ENCODE peak calls at places on chromosomes 3 and 15, in four cellular contexts. L is breast epithelium, D is stomach, P is esophagus squamous epithelium. V is an unnamed sample. For H3K4me1, the result is how much of the 10 kb centered on the place peaks cover.

GRCh38 chr3:151085227-151085888 is at the start of gene MED12L:
- DNase-seq in L (no peak), D (peak), P (no peak), V (peak)

GRCh38 chr3:132550579-132551305 is 46.3 kb upstream of the ACKR4 start:
- DNase-seq in L (no peak), D (no peak), P (no peak), V (no peak)

GRCh38 chr3:110881069-110881468 is 190.5 kb upstream of the NECTIN3 start:
- DNase-seq in L (peak), D (peak), P (no peak), V (no peak)

GRCh38 chr3:146830231-146830630 is 225.1 kb upstream of the PLSCR5 start:
- DNase-seq in L (no peak), D (no peak), P (no peak), V (no peak)

GRCh38 chr15:101578443-101578894 is 73.7 kb downstream of the TM2D3 start:
- DNase-seq in L (no peak), D (peak), P (no peak), V (no peak)

GRCh38 chr3:56800373-56801150 is 1.2 kb downstream of the ARHGEF3 start:
- DNase-seq in L (no peak), D (peak), P (no peak), V (no peak)

GRCh38 chr3:127889976-127890650 is 24.9 kb upstream of the KBTBD12 start:
- DNase-seq in L (no peak), D (no peak), P (no peak), V (no peak)

GRCh38 chr3:37594873-37595783 is 266.6 kb upstream of the CTDSPL start:
- DNase-seq in L (no peak), D (peak), P (no peak), V (no peak)

GRCh38 chr3:98556164-98557130 is 24.7 kb downstream of the GPR15 start:
- DNase-seq in L (no peak), D (no peak), P (no peak), V (no peak)

GRCh38 chr15:47718474-47719440 is 1.5 kb downstream of the SEMA6D start:
- DNase-seq in L (no peak), D (no peak), P (no peak), V (peak)

GRCh38 chr15:98946301-98947255 is 61.0 kb downstream of the PGPEP1L start:
- DNase-seq in L (no peak), D (no peak), P (no peak), V (no peak)

GRCh38 chr3:197428117-197428761 is 127.5 kb downstream of the BDH1 start:
- DNase-seq in L (no peak), D (peak), P (no peak), V (no peak)

GRCh38 chr3:60803156-60803555 is 448.1 kb downstream of the FHIT start:
- DNase-seq in L (no peak), D (no peak), P (no peak), V (no peak)

GRCh38 chr3:151537751-151538150 is 76.9 kb upstream of the IGSF10 start:
- DNase-seq in L (no peak), D (no peak), P (no peak), V (no peak)

GRCh38 chr15:100083572-100083971 is 258.2 kb downstream of the ADAMTS17 start:
- DNase-seq in L (peak), D (no peak), P (no peak), V (no peak)

GRCh38 chr15:48385431-48385830 is 54.2 kb downstream of the DUT start:
- DNase-seq in L (no peak), D (no peak), P (no peak), V (no peak)

GRCh38 chr15:31438601-31439265 is 112.1 kb downstream of the KLF13 start:
- DNase-seq in L (no peak), D (no peak), P (no peak), V (no peak)

GRCh38 chr15:88911766-88912118 is 1.4 kb downstream of the MFGE8 start:
- DNase-seq in L (no peak), D (no peak), P (no peak), V (no peak)

GRCh38 chr3:385151-385550 is 188.6 kb downstream of the CHL1 start:
- DNase-seq in L (no peak), D (no peak), P (no peak), V (no peak)

GRCh38 chr3:129346690-129347440 is 68.2 kb downstream of the HMCES start:
- DNase-seq in L (no peak), D (no peak), P (no peak), V (no peak)

GRCh38 chr3:43455233-43455632 is 166.6 kb downstream of the ANO10 start:
- DNase-seq in L (no peak), D (no peak), P (no peak), V (no peak)

DNA sequence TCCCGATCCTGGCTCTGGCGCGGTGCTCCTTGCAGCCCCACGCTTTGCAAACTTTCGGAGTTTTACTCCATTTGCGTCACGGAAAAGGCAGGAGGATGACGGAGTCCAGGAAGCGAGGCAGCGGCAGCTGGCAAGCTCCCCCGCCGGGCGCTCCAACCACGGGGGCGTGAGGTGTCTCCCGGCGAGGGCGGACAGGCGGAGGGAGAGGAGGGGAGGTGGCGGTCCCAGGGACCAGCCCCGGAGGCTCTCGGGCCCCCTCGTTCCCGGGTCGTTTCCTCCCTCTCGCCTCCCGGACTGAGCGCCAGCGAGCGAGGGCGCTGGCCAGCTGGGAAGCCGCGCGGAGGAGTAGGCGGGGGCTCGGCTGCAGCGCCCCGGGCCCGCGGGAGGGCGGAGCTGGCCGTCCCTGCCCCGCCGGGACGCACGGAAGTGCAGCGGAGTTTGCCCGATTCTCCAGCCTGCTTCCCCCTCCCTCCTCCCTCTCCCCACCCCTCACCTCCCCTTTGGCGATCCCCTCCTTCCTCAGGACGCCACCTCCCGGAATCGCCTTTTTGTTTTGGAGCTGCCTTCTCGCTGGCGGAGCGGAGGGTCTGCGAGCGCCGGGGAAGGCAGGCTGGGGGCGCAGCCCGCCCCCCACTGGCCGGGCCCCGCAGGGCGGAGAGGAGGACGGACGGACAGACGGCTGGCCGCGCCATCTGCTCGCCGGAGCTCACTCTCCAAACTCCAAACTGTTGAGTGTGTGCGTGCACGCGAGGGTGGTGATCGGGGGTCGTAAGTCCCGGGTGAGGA is at the start of gene SNX33:
- DNase-seq in L (peak), D (peak), P (no peak), V (peak)
- TF ChIP-seq POLR2A in L (peak), D (no peak), P (peak), V (no peak)

DNA sequence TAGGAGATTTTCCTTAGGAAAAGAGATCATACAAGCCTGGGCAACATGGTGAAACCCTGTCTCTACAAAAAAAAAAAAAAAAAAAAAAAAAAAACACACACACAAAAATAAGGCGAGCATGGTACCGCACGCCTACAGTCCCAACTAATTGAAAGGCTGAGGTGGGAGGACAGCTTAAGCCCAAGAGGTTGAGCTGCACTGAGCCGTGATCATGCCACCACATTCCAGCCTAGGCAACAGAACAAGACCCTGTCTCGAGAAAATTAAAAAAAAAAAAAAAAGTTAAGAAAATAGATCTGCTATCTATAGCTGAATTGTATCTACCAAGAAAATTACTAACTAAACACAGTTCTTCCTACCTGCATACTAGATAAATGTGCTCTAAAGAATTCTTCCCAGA is 7.1 kb downstream of the MSL2 start:
- DNase-seq in L (no peak), D (no peak), P (no peak), V (no peak)
- H3K4me1 ChIP-seq in L (under half), D (half or more), P (half or more), V (under half)

GRCh38 chr3:188294823-188295487 is 141.0 kb downstream of the LPP start:
- DNase-seq in L (peak), D (peak), P (no peak), V (no peak)
- TF ChIP-seq POLR2A in L (no peak), D (no peak), P (no peak), V (no peak)

DNA sequence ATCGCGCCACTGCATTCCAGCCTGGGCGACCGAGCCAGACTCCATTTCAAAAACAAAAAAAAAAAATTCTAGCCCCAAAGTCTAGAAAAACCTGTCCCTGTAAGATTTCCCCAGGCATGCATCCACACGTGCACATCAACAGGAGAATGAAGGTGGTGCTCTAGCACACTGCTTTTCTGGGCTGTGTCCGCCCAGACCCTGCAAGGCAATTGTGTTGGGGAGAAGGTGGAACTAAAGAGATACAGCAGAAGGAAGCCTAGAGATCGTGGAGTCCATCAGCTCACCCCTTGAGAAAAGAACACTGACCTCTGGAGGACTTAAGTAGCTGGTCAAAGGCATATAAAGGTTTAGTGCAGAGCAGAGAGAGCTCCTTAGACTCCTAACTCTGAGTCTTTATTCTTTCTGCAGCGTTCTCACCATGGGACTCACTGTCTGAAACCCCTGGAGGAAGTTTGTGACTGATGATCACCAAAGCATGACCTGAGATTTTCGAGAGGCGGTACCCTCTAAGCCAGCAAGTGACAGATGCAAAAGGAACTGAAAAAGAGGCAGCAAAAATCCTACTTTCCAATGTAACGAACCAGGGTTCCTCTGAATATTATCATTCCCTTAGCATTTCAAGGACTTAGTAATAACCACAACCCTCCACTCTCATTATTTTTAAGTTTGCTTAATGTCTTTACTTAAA is 179.8 kb downstream of the MEX3B start:
- DNase-seq in L (no peak), D (no peak), P (no peak), V (no peak)
- H3K4me1 ChIP-seq in L (under half), D (under half), P (under half), V (under half)

DNA sequence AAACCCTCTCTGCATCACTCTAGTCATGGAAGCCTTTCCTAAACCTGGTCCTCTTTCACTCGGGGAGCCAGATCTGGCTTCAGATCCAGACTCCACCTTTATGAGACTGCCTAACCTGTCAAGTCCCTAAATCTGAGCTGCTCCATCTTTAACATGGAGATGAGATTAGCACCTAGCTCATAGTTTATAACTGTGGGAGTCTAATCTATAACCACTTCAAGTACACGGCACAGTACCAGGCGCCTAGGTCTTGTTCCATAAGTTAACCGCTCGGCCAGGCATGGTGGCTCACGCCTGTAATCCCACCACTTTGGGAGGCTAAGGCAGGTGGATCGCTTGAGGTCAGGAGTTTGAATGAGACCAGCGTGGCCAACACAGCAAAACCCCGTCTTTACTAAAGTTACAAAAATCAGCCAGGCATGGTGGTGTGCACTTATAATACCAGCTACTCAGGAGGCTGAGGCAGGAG is 30.3 kb downstream of the TPM1 start:
- DNase-seq in L (no peak), D (no peak), P (no peak), V (no peak)
- TF ChIP-seq POLR2A in L (no peak), D (no peak), P (no peak), V (no peak)

DNA sequence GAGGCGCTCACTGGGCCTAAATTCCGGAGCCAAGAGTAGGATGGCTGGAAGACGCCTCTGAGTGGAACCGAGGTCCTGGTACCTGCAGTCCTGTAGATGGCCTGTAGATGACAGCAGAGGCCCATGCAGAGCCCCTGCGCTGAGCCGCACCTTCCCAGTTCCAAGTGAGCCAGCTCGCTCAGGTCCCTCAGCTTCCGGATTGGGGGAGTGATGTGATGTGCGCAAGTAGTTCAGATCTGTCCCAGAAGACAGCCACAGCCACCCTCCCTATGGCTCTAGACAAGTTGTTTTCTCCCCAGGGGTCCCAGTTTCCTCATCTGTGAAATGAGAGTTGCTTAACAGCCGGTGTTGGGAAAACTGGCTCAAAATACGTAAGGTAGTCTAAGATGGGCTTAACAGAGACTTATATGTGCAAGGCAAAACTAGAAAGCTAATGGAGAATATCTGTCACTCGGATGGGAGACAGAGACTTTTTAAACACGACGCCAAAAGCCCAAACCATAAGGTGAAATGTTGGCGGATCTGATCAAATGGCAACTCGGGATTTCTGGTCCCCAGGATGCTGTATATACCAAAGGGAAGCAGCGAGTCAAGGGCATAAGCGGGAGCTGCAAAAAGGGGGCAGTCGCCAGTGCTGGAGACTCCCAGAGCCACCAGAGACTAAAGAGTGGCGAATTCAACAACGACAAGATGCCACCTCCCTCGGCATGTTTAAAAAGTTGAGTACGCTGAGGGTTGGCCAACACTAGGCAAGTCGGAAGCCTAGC is 765 bp upstream of the MAPKAPK3 start:
- DNase-seq in L (peak), D (peak), P (no peak), V (peak)
- H3K4me1 ChIP-seq in L (under half), D (half or more), P (under half), V (under half)

DNA sequence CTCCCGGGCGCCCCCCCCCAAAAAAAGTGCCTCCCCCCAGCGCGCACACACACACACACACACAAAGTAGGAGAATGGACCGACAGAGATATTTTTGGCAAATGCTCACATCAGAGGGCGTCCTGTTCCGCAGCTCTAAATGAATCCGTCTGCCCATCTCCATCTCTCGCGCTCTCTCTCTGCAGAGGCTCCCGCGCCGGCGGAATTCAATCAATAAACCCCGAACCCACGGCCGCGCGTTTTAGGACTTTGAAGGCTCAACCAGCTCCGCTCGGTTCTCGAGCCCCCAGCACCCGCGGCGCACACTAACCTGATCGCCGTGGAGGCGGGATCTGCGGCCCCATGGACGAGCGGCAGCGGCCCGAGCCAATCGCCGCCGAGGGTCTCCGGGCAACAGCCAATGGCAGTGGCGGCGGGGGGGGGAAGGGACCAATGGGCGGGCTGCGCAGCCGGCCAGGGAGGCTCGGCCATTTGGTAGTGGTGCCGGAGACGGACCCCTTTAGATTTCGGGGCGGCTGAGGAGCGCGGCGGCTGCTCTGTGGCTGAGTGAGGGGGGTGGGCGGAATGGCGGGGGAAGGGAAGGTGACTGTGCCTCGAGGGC is at the start of gene ANP32A:
- DNase-seq in L (peak), D (peak), P (peak), V (peak)
- TF ChIP-seq POLR2A in L (peak), D (no peak), P (peak), V (peak)